ENCODE peak calls at places on chromosomes 2 and 18, in ten cellular contexts. P is HCT116, C is transverse colon, J is stomach, N is GM12892, D is HepG2, X is H1, B is spleen, E is breast epithelium, K is GM12878. Y is an unnamed sample.

GRCh38 chr18:73461780-73462059 is 593.9 kb upstream of the NETO1 start:
- DNase-seq in P (no peak), C (no peak), J (no peak), N (no peak), D (no peak), X (no peak), B (no peak), E (no peak), K (no peak), Y (no peak)

GRCh38 chr2:224078656-224079055 is 39.6 kb upstream of the SERPINE2 start:
- DNase-seq in P (no peak), C (no peak), J (no peak), N (no peak), D (no peak), X (no peak), B (no peak), E (no peak), K (no peak), Y (no peak)

GRCh38 chr2:60213865-60214657 is 339.4 kb downstream of the BCL11A start:
- DNase-seq in P (no peak), C (peak), J (peak), N (no peak), D (no peak), X (no peak), B (no peak), E (peak), K (no peak), Y (peak)

GRCh38 chr18:23363865-23364570 is 89.1 kb upstream of the RIOK3 start:
- DNase-seq in P (no peak), C (no peak), J (no peak), N (no peak), D (no peak), X (no peak), B (no peak), E (no peak), K (no peak), Y (no peak)

GRCh38 chr2:136020831-136021230 is 35.4 kb upstream of the DARS1 start:
- DNase-seq in P (no peak), C (no peak), J (no peak), N (no peak), D (no peak), X (no peak), B (no peak), E (no peak), K (no peak), Y (no peak)

GRCh38 chr18:39624934-39625333 is 2059.3 kb upstream of the CELF4 start:
- DNase-seq in P (no peak), C (no peak), J (no peak), N (no peak), D (no peak), X (no peak), B (no peak), E (no peak), K (no peak), Y (no peak)

GRCh38 chr2:230225486-230225885 is at the start of gene SP140:
- DNase-seq in P (no peak), C (peak), J (peak), N (peak), D (no peak), X (no peak), B (peak), E (no peak), K (peak), Y (no peak)

GRCh38 chr2:188369365-188369764 is 77.7 kb downstream of the GULP1 start:
- DNase-seq in P (peak), C (peak), J (peak), N (no peak), D (peak), X (no peak), B (no peak), E (no peak), K (no peak), Y (no peak)

GRCh38 chr2:65638438-65638837 is 206.0 kb upstream of the SPRED2 start:
- DNase-seq in P (no peak), C (no peak), J (no peak), N (no peak), D (peak), X (no peak), B (no peak), E (no peak), K (no peak), Y (no peak)

GRCh38 chr18:27856839-27857238 is 320.1 kb downstream of the CDH2 start:
- DNase-seq in P (no peak), C (no peak), J (no peak), N (no peak), D (no peak), X (no peak), B (no peak), E (no peak), K (no peak), Y (no peak)

GRCh38 chr2:71922091-71922490 is 225.6 kb downstream of the CYP26B1 start:
- DNase-seq in P (no peak), C (no peak), J (no peak), N (no peak), D (no peak), X (no peak), B (peak), E (no peak), K (no peak), Y (no peak)

GRCh38 chr2:163682695-163683094 is 53.1 kb downstream of the FIGN start:
- DNase-seq in P (no peak), C (no peak), J (no peak), N (no peak), D (peak), X (no peak), B (no peak), E (no peak), K (no peak), Y (no peak)

GRCh38 chr2:143720093-143720664 is 591.0 kb downstream of the ARHGAP15 start:
- DNase-seq in P (peak), C (no peak), J (no peak), N (no peak), D (no peak), X (no peak), B (no peak), E (no peak), K (no peak), Y (no peak)

GRCh38 chr2:208373460-208374089 is 33.0 kb upstream of the PTH2R start:
- DNase-seq in P (peak), C (no peak), J (no peak), N (peak), D (peak), X (no peak), B (no peak), E (no peak), K (no peak), Y (no peak)

GRCh38 chr2:121237980-121238665 is 46.9 kb downstream of the TFCP2L1 start:
- DNase-seq in P (no peak), C (no peak), J (no peak), N (no peak), D (no peak), X (no peak), B (peak), E (no peak), K (no peak), Y (no peak)

GRCh38 chr2:197940346-197940745 is 136.0 kb downstream of the PLCL1 start:
- DNase-seq in P (no peak), C (no peak), J (no peak), N (no peak), D (no peak), X (no peak), B (no peak), E (no peak), K (no peak), Y (no peak)

GRCh38 chr2:61534926-61535325 is 3.2 kb downstream of the XPO1 start:
- DNase-seq in P (no peak), C (no peak), J (no peak), N (no peak), D (no peak), X (no peak), B (no peak), E (no peak), K (no peak), Y (no peak)

GRCh38 chr2:74675090-74675489 is 21.0 kb downstream of the SEMA4F start:
- DNase-seq in P (no peak), C (no peak), J (no peak), N (no peak), D (no peak), X (peak), B (no peak), E (no peak), K (no peak), Y (no peak)

GRCh38 chr2:12720181-12720580 is 3.4 kb downstream of the TRIB2 start:
- DNase-seq in P (no peak), C (no peak), J (no peak), N (no peak), D (no peak), X (no peak), B (no peak), E (no peak), K (no peak), Y (no peak)

DNA sequence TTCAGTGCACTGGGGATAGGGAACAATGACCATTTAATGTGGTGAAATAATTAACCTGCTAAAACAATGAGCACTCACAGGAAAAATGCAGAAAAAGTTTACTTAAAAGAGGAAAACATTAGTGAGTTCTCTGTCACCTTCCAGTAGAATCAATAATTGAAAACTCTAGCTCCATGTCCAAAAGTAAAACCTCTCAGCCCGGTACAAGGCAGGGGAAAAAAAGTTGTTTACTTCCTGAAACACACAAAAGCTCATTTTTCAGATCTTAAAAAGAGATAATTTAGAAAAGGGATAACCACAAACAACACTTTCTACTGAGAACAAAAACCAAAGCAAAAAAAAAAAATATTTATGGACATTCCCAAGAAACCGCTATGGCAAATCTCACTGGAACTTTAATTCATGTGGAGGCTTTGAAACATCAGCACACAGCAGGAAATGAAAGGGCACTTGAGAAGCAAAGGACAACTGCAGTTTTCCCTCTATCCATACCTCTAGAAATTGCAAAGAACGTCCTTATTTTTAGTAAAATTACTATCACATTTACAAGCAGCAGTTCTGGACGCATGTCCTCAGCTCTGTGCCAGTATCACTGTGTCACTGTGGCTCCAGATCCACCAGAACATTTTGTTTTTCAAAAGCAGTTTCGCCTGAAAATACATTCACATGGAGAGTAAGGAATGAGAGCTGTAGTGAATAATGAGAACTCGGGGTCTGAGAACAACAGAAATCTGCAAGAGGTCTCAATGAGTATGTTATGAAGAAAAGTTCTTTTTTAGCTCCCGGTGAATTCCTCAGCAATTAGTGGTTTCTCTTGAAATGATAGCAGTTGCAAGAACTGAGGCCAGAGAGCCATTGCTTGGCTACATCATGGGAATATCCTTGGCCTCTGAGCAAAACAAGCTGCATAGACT is 44.7 kb upstream of the DNAH7 start:
- DNase-seq in P (no peak), C (no peak), J (no peak), N (no peak), D (no peak), X (no peak), B (no peak), E (no peak), K (no peak), Y (no peak)
- TF ChIP-seq POLR2AphosphoS5 in P (no peak), C (no peak), J (no peak), N (no peak), D (no peak), X (no peak), B (no peak), E (peak), K (no peak), Y (no peak)

DNA sequence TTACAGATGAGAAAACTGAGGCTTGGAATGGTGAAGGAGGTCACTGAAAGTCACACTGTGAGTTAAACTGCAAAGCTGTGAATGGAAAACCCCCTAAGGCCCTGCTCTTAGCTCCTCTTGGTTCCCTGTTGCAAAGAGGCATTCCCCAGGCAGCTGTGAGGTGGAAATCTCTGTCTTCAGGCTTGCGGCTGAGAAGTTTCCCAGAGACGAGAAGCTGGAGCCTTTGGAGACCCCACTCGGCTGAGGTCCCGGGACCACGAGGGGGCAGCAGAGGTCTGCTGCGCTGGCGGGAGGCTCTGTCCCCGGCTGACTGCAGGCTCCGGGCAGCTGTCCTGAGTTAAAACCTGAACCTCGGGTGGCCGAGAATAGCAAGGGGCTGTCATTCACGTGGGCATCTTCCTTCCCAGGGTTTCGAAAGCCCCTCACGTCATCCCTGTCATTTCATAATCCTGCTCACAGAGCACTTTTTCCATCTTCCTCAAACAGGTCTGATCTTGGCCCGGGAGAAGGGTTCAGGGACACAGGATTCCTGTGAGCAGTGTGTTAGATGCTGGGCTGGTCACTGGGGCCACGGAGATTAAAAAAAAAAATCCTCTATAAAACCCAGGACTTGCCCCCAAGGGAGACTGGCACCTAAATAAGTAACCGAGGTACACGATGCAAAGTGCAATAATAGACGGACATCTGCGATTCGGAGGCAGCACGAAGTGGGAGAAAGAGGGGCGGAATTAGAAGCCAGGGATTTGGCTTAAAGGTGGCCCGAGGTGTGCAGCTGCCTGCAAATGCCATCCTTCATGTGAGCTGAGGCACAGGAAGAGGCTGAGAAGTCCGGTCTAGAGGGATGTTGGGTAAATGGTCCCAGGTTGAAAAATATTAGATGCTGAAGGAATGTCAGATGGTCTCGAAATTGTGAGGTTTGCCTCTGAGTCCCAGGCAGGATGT is 24.6 kb upstream of the ATOH8 start:
- DNase-seq in P (peak), C (peak), J (peak), N (peak), D (peak), X (peak), B (peak), E (peak), K (no peak), Y (peak)
- TF ChIP-seq POLR2A in P (no peak), C (no peak), J (no peak), N (no peak), D (no peak), X (no peak), B (no peak), E (no peak), K (no peak), Y (no peak)

GRCh38 chr2:47015206-47015605 is 99.6 kb upstream of the MCFD2 start:
- DNase-seq in P (no peak), C (no peak), J (no peak), N (no peak), D (peak), X (no peak), B (no peak), E (no peak), K (no peak), Y (no peak)

GRCh38 chr2:47014564-47015051 is 99.0 kb upstream of the MCFD2 start:
- DNase-seq in P (no peak), C (no peak), J (no peak), N (no peak), D (no peak), X (no peak), B (no peak), E (no peak), K (no peak), Y (no peak)

GRCh38 chr2:47015730-47016129 is 100.1 kb upstream of the MCFD2 start:
- DNase-seq in P (no peak), C (no peak), J (no peak), N (no peak), D (no peak), X (no peak), B (no peak), E (no peak), K (no peak), Y (no peak)

GRCh38 chr2:47017541-47017940 is 101.9 kb upstream of the MCFD2 start:
- DNase-seq in P (no peak), C (no peak), J (no peak), N (no peak), D (no peak), X (no peak), B (no peak), E (no peak), K (no peak), Y (no peak)

DNA sequence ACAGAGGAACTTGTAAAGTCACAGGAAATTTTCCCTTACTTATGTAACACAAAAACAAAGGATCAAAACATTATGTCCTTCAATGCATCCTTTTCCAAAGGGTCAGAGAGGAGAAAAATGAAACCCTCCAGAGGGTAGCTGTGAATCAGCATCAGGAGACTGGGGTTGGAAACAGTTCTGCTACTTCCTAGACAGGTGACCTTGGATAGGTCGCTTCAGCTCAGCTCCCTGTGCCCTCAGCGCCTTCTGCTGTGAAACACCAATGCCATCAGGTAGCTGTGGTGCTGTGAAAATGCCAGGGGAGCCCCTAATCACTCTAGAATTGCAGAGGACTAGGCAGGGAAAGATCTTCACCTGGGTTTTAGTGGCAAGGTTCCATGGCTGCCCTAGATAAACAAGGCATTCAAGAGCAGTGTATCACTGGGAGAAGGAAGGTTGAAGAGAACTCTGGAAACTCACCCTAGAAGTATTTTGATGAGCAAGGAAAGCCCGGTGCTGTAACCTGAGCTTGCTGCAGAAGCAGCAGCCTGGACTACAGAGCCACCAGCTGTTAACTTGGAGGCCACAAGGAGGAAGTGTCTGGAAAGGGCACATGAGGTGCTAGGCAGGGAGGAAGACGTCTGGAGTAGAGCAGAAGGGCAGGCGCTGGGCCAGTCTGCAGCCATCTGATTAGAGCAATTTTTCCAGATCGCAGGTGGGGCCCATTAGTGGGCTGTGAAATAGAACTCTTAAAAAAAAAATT is 100.7 kb upstream of the MCFD2 start:
- DNase-seq in P (peak), C (peak), J (no peak), N (no peak), D (no peak), X (no peak), B (no peak), E (no peak), K (no peak), Y (no peak)
- TF ChIP-seq POLR2AphosphoS5 in P (peak), C (no peak), J (no peak), N (no peak), D (no peak), X (no peak), B (no peak), E (no peak), K (no peak), Y (no peak)

GRCh38 chr2:238203104-238203972 is at the start of gene ILKAP:
- DNase-seq in P (peak), C (peak), J (peak), N (peak), D (peak), X (peak), B (peak), E (peak), K (no peak), Y (peak)
- TF ChIP-seq POLR2A in P (peak), C (peak), J (no peak), N (peak), D (peak), X (peak), B (peak), E (no peak), K (peak), Y (peak)

GRCh38 chr2:236726701-236727450 is 157.3 kb downstream of the ACKR3 start:
- DNase-seq in P (no peak), C (no peak), J (no peak), N (no peak), D (no peak), X (no peak), B (no peak), E (no peak), K (no peak), Y (no peak)
- TF ChIP-seq POLR2AphosphoS5 in P (no peak), C (no peak), J (no peak), N (no peak), D (no peak), X (no peak), B (no peak), E (no peak), K (no peak), Y (no peak)

Y was measured in suprapubic skin.